ENCODE peak calls at places on chromosomes 7 and 10, in six cellular contexts. G, C, E, X, A and R are unnamed samples.

GRCh38 chr10:12712284-12712983 is 289.1 kb downstream of the CCDC3 start:
- DNase-seq in A (no peak), G (peak; percentile 3), X (no peak), C (no peak), E (no peak), R (no peak)

GRCh38 chr10:113958631-113959382 is 84.9 kb upstream of the ADRB1 start:
- DNase-seq in G (peak; percentile 77), X (no peak), A (peak; percentile 74), E (no peak), C (no peak), R (peak; percentile 64)

GRCh38 chr10:73106301-73106700 is 4.0 kb upstream of the NUDT13 start:
- DNase-seq in C (no peak), E (no peak), G (no peak), A (no peak), X (no peak), R (no peak)

GRCh38 chr7:93719546-93719945 is 145.0 kb upstream of the CALCR start:
- DNase-seq in E (no peak), G (peak; percentile 6), X (no peak), C (no peak), A (peak; percentile 8), R (no peak)

GRCh38 chr7:116455009-116455408 is 44.5 kb upstream of the CAV2 start:
- DNase-seq in C (no peak), G (no peak), A (peak; percentile 68), E (no peak), X (no peak), R (no peak)

GRCh38 chr10:8778713-8779112 is 724.2 kb downstream of the GATA3 start:
- DNase-seq in X (peak; percentile 51), E (no peak), G (no peak), C (no peak), A (no peak), R (no peak)

GRCh38 chr7:135957627-135958026 is 19.5 kb downstream of the MTPN start:
- DNase-seq in C (no peak), G (no peak), E (no peak), X (no peak), A (no peak), R (no peak)

GRCh38 chr7:114865564-114865963 is 56.3 kb upstream of the MDFIC start:
- DNase-seq in G (peak; percentile 47), C (peak; percentile 65), A (peak; percentile 72), E (no peak), X (peak; percentile 74), R (peak; percentile 80)

DNA sequence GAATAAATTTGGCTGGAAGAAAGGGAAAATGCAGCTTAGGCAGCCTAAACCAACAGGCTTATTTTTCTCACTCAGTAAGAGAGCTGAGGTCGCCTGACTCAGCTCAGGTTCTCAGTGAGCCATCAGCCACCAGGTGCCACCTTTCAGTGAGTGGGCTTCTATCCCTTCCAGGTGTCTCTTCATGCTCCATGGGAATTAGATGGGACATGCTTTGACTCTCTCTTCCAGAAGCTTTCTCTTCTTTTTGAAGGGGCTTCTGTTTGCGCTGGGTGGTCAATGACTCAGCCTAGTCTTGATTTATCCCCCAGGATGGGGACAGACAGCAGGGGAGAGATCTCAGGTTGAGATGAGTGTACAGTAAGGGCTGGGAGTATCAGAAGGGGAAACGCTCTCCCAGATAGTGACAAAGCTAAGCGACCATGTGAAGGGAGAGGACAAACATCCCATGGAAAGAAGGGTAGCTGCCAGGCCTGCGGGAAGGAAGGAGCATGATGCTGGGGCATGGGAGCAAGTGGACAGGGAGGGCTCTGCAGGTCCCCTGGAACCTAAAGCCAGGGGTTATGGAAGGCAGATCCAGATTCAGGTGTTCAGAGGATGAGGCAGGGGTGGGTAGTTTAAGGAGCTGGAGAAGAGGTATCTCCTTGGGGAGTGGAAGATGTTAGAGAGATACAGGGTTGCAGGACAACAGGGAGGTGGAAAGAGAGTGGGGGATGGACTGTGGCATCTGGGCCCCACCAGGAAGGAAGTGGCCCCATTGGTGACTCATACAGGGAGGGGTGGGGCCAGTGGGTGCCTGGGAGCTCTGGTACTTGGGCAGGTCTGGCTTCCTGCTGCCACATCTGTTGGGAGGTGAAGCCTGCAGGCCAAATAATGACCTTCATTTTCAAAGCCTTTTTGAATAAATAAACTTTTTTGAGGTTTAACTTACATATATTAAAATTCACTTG is 32.5 kb downstream of the OGDH start:
- DNase-seq in E (peak; percentile 79), C (peak; percentile 82), G (peak; percentile 95), A (peak; percentile 88), X (peak; percentile 53), R (peak; percentile 95)
- H3K4me3 ChIP-seq in E (peak overlapping the region; percentile 38), C (no peak overlapping the region), G (no peak overlapping the region), A (no peak overlapping the region), X (no peak overlapping the region), R (peak overlapping the region; percentile 50)

GRCh38 chr7:87128883-87129282 is 23.4 kb upstream of the DMTF1 start:
- DNase-seq in A (no peak), G (no peak), X (peak; percentile 70), E (no peak), C (no peak), R (no peak)
- TF ChIP-seq CTCF in A (no peak), G (no peak), X (no peak), E (no peak), C (no peak), R (no peak)

DNA sequence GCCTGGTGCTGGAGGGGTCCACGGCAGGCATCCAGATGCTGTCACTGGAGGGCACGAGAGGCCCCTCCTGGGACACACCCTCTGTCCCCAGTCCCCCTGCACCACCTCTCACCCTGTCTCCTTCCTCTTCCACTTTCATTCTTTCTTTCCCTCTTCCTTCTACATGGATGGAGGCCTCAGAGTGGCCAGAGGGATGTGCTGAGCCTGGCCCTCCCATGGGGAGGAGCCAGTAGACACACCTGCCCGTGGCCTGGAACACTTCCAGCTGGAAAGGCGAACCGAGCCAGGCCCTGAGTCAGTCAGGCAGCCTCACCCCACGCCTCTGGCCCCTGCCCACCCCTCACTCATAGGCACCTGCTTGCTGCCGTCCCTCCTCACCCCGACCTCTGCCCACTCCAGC is 55.9 kb upstream of the MXI1 start:
- DNase-seq in C (peak; percentile 71), A (peak; percentile 83), E (no peak), G (no peak), X (no peak), R (no peak)
- H3K4me3 ChIP-seq in C (no peak overlapping the region), A (no peak overlapping the region), E (no peak overlapping the region), G (no peak overlapping the region), X (no peak overlapping the region), R (no peak overlapping the region)

DNA sequence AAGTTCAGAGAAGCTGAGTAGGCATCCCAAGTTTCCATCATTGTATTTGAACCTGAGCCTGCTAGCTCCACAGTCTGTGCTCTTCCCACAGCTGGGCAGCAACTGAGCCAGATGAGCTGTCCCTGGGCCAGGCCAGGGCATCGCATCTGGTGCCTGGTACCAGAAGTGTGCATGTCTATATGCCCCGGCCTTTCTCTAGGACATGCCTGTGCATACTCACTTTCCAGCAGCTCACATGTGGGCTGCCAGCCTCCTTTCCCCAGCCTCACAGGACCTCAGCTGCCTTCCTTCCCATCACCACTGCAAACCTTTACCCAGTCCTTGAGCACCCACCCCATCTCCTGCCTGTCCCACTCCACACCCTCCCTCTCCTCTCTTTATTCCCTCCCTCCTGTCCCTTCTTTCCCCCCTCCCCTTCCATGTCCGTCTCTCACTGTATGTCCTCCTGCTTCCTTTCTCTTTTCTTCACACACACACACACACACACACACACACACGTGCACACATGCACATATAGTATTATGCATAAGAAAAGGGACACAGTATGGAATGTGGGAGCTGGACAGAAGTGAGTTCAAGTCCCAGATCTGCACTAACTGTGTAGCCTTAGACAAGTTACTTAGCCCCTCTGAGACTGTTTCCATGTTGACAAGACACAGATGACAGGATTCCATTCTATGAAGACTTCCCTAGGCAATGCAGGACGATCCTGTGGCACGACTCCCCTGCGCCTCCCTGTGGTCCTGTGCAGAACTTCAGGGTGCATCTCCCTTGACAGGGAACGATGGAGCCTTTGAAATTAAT is 10.9 kb downstream of the CDHR1 start:
- DNase-seq in A (peak; percentile 74), C (no peak), G (peak; percentile 75), E (peak; percentile 67), X (peak; percentile 84), R (peak; percentile 80)
- TF ChIP-seq CTCF in A (peak; percentile 100), C (peak; percentile 66), G (peak; percentile 96), E (peak; percentile 91), X (peak; percentile 93), R (peak; percentile 97)

GRCh38 chr7:121875203-121875602 is 2.2 kb downstream of the PTPRZ1 start:
- DNase-seq in C (no peak), A (no peak), X (no peak), E (no peak), G (no peak), R (no peak)

GRCh38 chr7:121879544-121879943 is 6.6 kb downstream of the PTPRZ1 start:
- DNase-seq in X (no peak), C (no peak), A (no peak), E (no peak), G (no peak), R (no peak)

GRCh38 chr7:121872831-121873764 is at the start of gene PTPRZ1:
- DNase-seq in E (no peak), C (peak; percentile 63), X (peak; percentile 89), A (peak; percentile 57), G (no peak), R (peak; percentile 7)

DNA sequence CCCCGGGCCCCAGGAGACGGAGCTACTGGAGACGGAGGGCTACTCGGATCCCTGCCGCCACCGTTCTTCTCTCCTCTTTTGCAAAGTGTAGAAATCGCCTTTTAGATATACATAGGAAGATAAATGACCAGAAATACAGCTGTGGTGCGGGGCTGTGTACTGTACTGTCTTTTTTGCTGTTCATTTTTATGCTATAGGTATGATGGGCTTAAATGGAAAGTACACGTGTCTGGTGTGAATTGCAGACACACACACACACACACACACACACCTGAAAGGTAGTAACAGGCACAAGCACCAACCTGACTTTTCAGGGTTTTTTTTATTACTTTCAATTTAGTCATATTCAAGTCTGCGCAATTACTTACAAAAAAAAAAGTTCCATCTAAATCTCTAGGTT is 834 bp downstream of the PTPRZ1 start:
- DNase-seq in E (no peak), C (no peak), X (peak; percentile 35), G (no peak), A (peak; percentile 66), R (no peak)
- H3K4me3 ChIP-seq in E (no peak overlapping the region), C (peak overlapping the region; percentile 53), X (peak overlapping the region; percentile 86), G (no peak overlapping the region), A (peak overlapping the region; percentile 85), R (no peak overlapping the region)